ENCODE peak calls at places on chromosomes 16 and 17, in five cellular contexts. M is IMR-90, Z is heart left ventricle, Q is GM23338, A is esophagus squamous epithelium. C is an unnamed sample.

GRCh38 chr17:8659758-8660410 is 29.4 kb upstream of the MYH10 start:
- DNase-seq in M (no peak), Z (no peak), Q (no peak), A (no peak), C (no peak)

GRCh38 chr16:28041615-28042014 is 21.9 kb downstream of the GSG1L start:
- DNase-seq in M (no peak), Z (no peak), Q (no peak), A (no peak), C (no peak)

GRCh38 chr16:11303405-11304138 is 22.4 kb upstream of the PRM1 start:
- DNase-seq in M (no peak), Z (no peak), Q (no peak), A (no peak), C (no peak)

GRCh38 chr17:59545942-59546341 is 19.5 kb upstream of the DHX40 start:
- DNase-seq in M (no peak), Z (no peak), Q (no peak), A (no peak), C (no peak)

GRCh38 chr16:49631521-49632041 is 224.3 kb downstream of the ZNF423 start:
- DNase-seq in M (peak; percentile 23), Z (no peak), Q (no peak), A (no peak), C (no peak)

GRCh38 chr16:89000207-89000959 is 23.4 kb upstream of the CBFA2T3 start:
- DNase-seq in M (no peak), Z (no peak), Q (no peak), A (no peak), C (no peak)

GRCh38 chr17:8818047-8818446 is 18.9 kb upstream of the MFSD6L start:
- DNase-seq in M (no peak), Z (no peak), Q (no peak), A (no peak), C (no peak)

GRCh38 chr17:4327638-4328037 is 38.8 kb downstream of the UBE2G1 start:
- DNase-seq in M (peak; percentile 83), Z (no peak), Q (no peak), A (no peak), C (no peak)

GRCh38 chr16:53061701-53062159 is 6.9 kb downstream of the CHD9 start:
- DNase-seq in M (no peak), Z (no peak), Q (no peak), A (no peak), C (no peak)

GRCh38 chr16:74257061-74257460 is 39.6 kb upstream of the PSMD7 start:
- DNase-seq in M (no peak), Z (no peak), Q (no peak), A (no peak), C (no peak)

GRCh38 chr17:51260960-51261958 is 913 bp downstream of the UTP18 start:
- DNase-seq in M (no peak), Z (peak; percentile 86), Q (peak; percentile 91), A (no peak), C (peak; percentile 53)

GRCh38 chr16:82695806-82696205 is 69.0 kb downstream of the CDH13 start:
- DNase-seq in M (no peak), Z (no peak), Q (no peak), A (no peak), C (no peak)

GRCh38 chr17:46764709-46765401 is 53.6 kb downstream of the WNT3 start:
- DNase-seq in M (peak; percentile 86), Z (peak; percentile 81), Q (no peak), A (no peak), C (no peak)

GRCh38 chr16:10728035-10728462 is 15.6 kb upstream of the NUBP1 start:
- DNase-seq in M (no peak), Z (peak; percentile 34), Q (no peak), A (no peak), C (no peak)

GRCh38 chr16:72203401-72203800 is 31.4 kb upstream of the PMFBP1 start:
- DNase-seq in M (peak; percentile 4), Z (no peak), Q (no peak), A (no peak), C (no peak)

GRCh38 chr16:35562471-35562870 is 2103.1 kb downstream of the TP53TG3F start:
- DNase-seq in M (no peak), Z (no peak), Q (no peak), A (no peak), C (no peak)

GRCh38 chr16:89326721-89327120 is 109.2 kb downstream of the ZNF778 start:
- DNase-seq in M (no peak), Z (no peak), Q (peak; percentile 61), A (no peak), C (no peak)

GRCh38 chr17:32486701-32487459 is at the start of gene CDK5R1:
- DNase-seq in M (peak; percentile 35), Z (peak; percentile 82), Q (peak; percentile 84), A (no peak), C (no peak)

GRCh38 chr17:75241143-75241430 is 20.3 kb downstream of the GGA3 start:
- DNase-seq in M (no peak), Z (no peak), Q (no peak), A (no peak), C (no peak)

GRCh38 chr16:53457670-53458069 is 23.4 kb downstream of the RBL2 start:
- DNase-seq in M (no peak), Z (no peak), Q (no peak), A (no peak), C (no peak)

GRCh38 chr17:64448665-64449512 is at the start of gene MILR1:
- DNase-seq in M (peak; percentile 65), Z (no peak), Q (no peak), A (no peak), C (no peak)

GRCh38 chr17:8225813-8226535 is 15.6 kb upstream of the AURKB start:
- DNase-seq in M (peak; percentile 84), Z (no peak), Q (peak; percentile 85), A (no peak), C (no peak)

GRCh38 chr16:50644730-50645129 is 36.4 kb downstream of the SNX20 start:
- DNase-seq in M (no peak), Z (no peak), Q (peak; percentile 36), A (no peak), C (no peak)

GRCh38 chr16:60073376-60073775 is 1339.3 kb upstream of the GOT2 start:
- DNase-seq in M (no peak), Z (no peak), Q (no peak), A (no peak), C (no peak)

GRCh38 chr17:77466596-77467223 is 325.9 kb downstream of the SEC14L1 start:
- DNase-seq in M (no peak), Z (no peak), Q (no peak), A (no peak), C (no peak)
- H3K4me3 ChIP-seq in M (no peak overlapping the region), Z (no peak overlapping the region), Q (peak overlapping the region; percentile 47), A (no peak overlapping the region), C (no peak overlapping the region)

DNA sequence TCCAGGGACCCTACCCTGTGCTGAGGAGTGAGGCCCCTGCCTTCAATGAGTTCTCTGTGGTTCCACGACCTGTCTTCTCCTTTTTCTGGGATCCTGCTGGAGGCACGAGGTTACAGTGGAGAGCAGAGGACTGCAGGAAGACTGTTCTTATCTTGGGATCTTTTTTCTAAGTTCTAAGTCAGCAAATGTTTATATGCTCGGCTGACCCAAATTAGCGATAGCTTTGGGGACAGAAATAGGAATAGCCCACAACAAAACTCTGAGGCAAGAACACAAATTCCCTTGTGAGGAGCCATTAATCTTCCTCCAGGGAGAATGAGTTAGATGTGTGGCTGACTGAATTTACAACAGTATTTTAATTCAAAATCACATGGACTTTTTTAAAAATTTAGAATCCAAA is 46.7 kb downstream of the MYOCD start:
- DNase-seq in M (no peak), Z (no peak), Q (no peak), A (no peak), C (no peak)
- TF ChIP-seq CTCF in M (no peak), Z (no peak), Q (no peak), A (no peak), C (no peak)

GRCh38 chr16:30526823-30527634 is 663 bp upstream of the ZNF768 start:
- DNase-seq in M (peak; percentile 96), Z (peak; percentile 100), Q (peak; percentile 99), A (peak; percentile 88), C (peak; percentile 96)

GRCh38 chr16:30527635-30528178 is 1.3 kb upstream of the ZNF768 start:
- DNase-seq in M (no peak), Z (peak; percentile 40), Q (peak; percentile 65), A (no peak), C (no peak)

GRCh38 chr16:30526137-30526822 is at the start of gene ZNF768:
- DNase-seq in M (no peak), Z (peak; percentile 88), Q (peak; percentile 93), A (no peak), C (no peak)

GRCh38 chr16:30525844-30526136 is 576 bp downstream of the ZNF768 start:
- DNase-seq in M (no peak), Z (no peak), Q (no peak), A (no peak), C (no peak)

GRCh38 chr16:30528799-30529457 is 2.6 kb upstream of the ZNF768 start:
- DNase-seq in M (no peak), Z (no peak), Q (no peak), A (no peak), C (no peak)
- H3K27ac ChIP-seq in M (no peak overlapping the region), Z (no peak overlapping the region), Q (no peak overlapping the region), A (peak overlapping the region; percentile 93), C (peak overlapping the region; percentile 30)

GRCh38 chr17:42553161-42553818 is 567 bp downstream of the HSD17B1 start:
- DNase-seq in M (no peak), Z (peak; percentile 64), Q (peak; percentile 66), A (no peak), C (no peak)

GRCh38 chr17:42547001-42547461 is 5.7 kb upstream of the HSD17B1 start:
- DNase-seq in M (no peak), Z (no peak), Q (no peak), A (no peak), C (no peak)

GRCh38 chr17:42548070-42548837 is 4.5 kb upstream of the HSD17B1 start:
- DNase-seq in M (no peak), Z (peak; percentile 78), Q (peak; percentile 98), A (no peak), C (no peak)

GRCh38 chr17:42547698-42548069 is 5.0 kb upstream of the HSD17B1 start:
- DNase-seq in M (no peak), Z (peak; percentile 72), Q (no peak), A (no peak), C (no peak)

DNA sequence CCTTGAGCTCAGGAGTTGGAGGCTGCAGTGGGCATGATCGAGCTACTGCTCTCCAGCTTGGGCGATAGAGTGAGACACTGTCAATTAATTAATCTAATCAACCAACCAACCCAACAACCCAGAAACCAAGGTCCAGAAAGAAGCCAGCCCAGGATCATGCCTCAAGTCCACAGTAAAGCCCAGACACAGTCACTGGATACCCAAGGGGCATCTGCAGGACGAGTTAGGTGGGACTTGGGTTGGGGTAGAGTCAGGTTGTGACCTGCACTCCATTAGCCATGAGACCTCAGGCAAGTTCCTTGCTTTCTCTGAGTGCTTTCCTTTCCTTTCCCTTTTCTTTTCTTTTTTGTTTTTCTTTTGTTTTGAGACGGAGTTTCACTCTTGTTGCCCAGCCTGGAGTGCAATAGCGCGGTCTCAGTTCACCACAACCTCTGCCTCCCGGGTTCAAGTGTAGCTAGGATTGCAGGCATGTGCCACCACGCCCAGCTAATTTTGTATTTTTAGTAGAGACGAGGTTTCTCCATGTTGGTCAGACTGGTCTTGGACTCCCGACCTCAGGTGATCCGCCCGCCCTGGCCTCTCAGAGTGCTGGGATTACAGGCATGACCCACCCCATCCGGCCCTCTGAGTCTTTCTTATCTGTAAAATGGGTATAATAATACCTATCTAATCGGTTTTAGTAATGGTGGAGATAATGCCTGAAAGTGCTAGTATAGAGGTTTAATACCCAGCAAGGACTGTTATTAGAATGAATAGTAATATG is 3.5 kb upstream of the HSD17B1 start:
- DNase-seq in M (no peak), Z (no peak), Q (no peak), A (no peak), C (no peak)
- H3K4me3 ChIP-seq in M (no peak overlapping the region), Z (no peak overlapping the region), Q (peak overlapping the region; percentile 72), A (no peak overlapping the region), C (no peak overlapping the region)